ENCODE peak calls at places on chromosomes 11 and 22, in five cellular contexts. N, Q, A, H and U are unnamed samples.

GRCh38 chr22:24418786-24419479 is 8.5 kb upstream of the ADORA2A start:
- DNase-seq in A (no peak), N (no peak), H (no peak), Q (no peak), U (no peak)

GRCh38 chr22:25666308-25666707 is 75.7 kb upstream of the MYO18B start:
- DNase-seq in A (no peak), Q (no peak), N (peak; percentile 82), H (no peak), U (no peak)

GRCh38 chr11:120715239-120715638 is 203.7 kb downstream of the GRIK4 start:
- DNase-seq in N (peak; percentile 29), Q (no peak), A (no peak), H (peak; percentile 65), U (peak; percentile 25)

GRCh38 chr22:49659924-49660315 is 167.8 kb downstream of the BRD1 start:
- DNase-seq in A (no peak), N (no peak), Q (no peak), H (no peak), U (no peak)

GRCh38 chr11:116696381-116696941 is 76.3 kb downstream of the BUD13 start:
- DNase-seq in A (no peak), Q (no peak), H (no peak), N (no peak), U (no peak)

GRCh38 chr11:57315491-57315890 is 9.3 kb downstream of the TNKS1BP1 start:
- DNase-seq in Q (no peak), A (no peak), N (peak; percentile 77), H (no peak), U (no peak)

GRCh38 chr11:94864646-94865045 is 96.5 kb downstream of the AMOTL1 start:
- DNase-seq in Q (no peak), H (no peak), A (no peak), N (no peak), U (no peak)

GRCh38 chr11:56909563-56909962 is 79.2 kb upstream of the OR5AK2 start:
- DNase-seq in Q (no peak), A (no peak), N (no peak), H (no peak), U (no peak)

GRCh38 chr11:2235588-2236326 is 34.6 kb downstream of the ASCL2 start:
- DNase-seq in H (no peak), Q (no peak), A (no peak), N (no peak), U (no peak)

GRCh38 chr11:34461215-34461614 is 22.5 kb downstream of the CAT start:
- DNase-seq in H (no peak), Q (no peak), A (no peak), N (no peak), U (no peak)

GRCh38 chr22:46149493-46149997 is 781 bp upstream of the PPARA start:
- DNase-seq in N (peak; percentile 29), A (peak; percentile 27), Q (peak; percentile 25), H (peak; percentile 46), U (no peak)

GRCh38 chr11:65546217-65546958 is 11.8 kb downstream of the LTBP3 start:
- DNase-seq in N (peak; percentile 76), Q (peak; percentile 99), A (peak; percentile 79), H (peak; percentile 99), U (no peak)